ENCODE peak calls at places on chromosomes 13 and 19, in four cellular contexts. One of them, this sample, is unnamed.

GRCh38 chr13:108963276-108963810 is 333.9 kb downstream of the MYO16 start:
- DNase-seq in colonic mucosa: no peak
- DNase-seq in SK-N-SH: no peak
- DNase-seq in mesendoderm: no peak
- DNase-seq in this sample: no peak

GRCh38 chr19:32779082-32779481 is 59.5 kb downstream of the TDRD12 start:
- DNase-seq in colonic mucosa: no peak
- DNase-seq in SK-N-SH: no peak
- DNase-seq in mesendoderm: no peak
- DNase-seq in this sample: no peak

GRCh38 chr13:35994131-35994966 is 136.8 kb downstream of the DCLK1 start:
- DNase-seq in colonic mucosa: no peak
- DNase-seq in SK-N-SH: no peak
- DNase-seq in mesendoderm: peak; percentile 5
- DNase-seq in this sample: no peak

GRCh38 chr13:38530492-38530891 is 156.4 kb upstream of the FREM2 start:
- DNase-seq in colonic mucosa: no peak
- DNase-seq in SK-N-SH: peak; percentile 6
- DNase-seq in mesendoderm: no peak
- DNase-seq in this sample: no peak

GRCh38 chr13:33494596-33495214 is 209.2 kb upstream of the STARD13 start:
- DNase-seq in colonic mucosa: no peak
- DNase-seq in SK-N-SH: no peak
- DNase-seq in mesendoderm: peak; percentile 86
- DNase-seq in this sample: no peak

GRCh38 chr13:40983269-40983668 is 35.8 kb downstream of the ELF1 start:
- DNase-seq in colonic mucosa: no peak
- DNase-seq in SK-N-SH: no peak
- DNase-seq in mesendoderm: no peak
- DNase-seq in this sample: no peak

GRCh38 chr13:34751492-34751891 is 190.6 kb upstream of the NBEA start:
- DNase-seq in colonic mucosa: no peak
- DNase-seq in SK-N-SH: no peak
- DNase-seq in mesendoderm: peak; percentile 43
- DNase-seq in this sample: no peak

GRCh38 chr13:73767747-73768315 is 366.4 kb downstream of the KLF12 start:
- DNase-seq in colonic mucosa: peak; percentile 44
- DNase-seq in SK-N-SH: peak; percentile 22
- DNase-seq in mesendoderm: peak; percentile 74
- DNase-seq in this sample: no peak

GRCh38 chr13:90362718-90363117 is 984.8 kb upstream of the MIR17HG start:
- DNase-seq in colonic mucosa: no peak
- DNase-seq in SK-N-SH: no peak
- DNase-seq in mesendoderm: no peak
- DNase-seq in this sample: no peak

GRCh38 chr13:56861472-56861871 is 279.2 kb upstream of the PRR20A start:
- DNase-seq in colonic mucosa: no peak
- DNase-seq in SK-N-SH: no peak
- DNase-seq in mesendoderm: peak; percentile 57
- DNase-seq in this sample: no peak

GRCh38 chr19:50432221-50432626 is 468 bp upstream of the MYBPC2 start:
- DNase-seq in colonic mucosa: no peak
- DNase-seq in SK-N-SH: no peak
- DNase-seq in mesendoderm: peak; percentile 46
- DNase-seq in this sample: no peak

GRCh38 chr13:29543230-29544215 is 52.0 kb downstream of the SLC7A1 start:
- DNase-seq in colonic mucosa: peak; percentile 29
- DNase-seq in SK-N-SH: no peak
- DNase-seq in mesendoderm: peak; percentile 93
- DNase-seq in this sample: no peak

GRCh38 chr13:79525051-79525450 is 44.1 kb downstream of the NDFIP2 start:
- DNase-seq in colonic mucosa: no peak
- DNase-seq in SK-N-SH: no peak
- DNase-seq in mesendoderm: no peak
- DNase-seq in this sample: no peak

GRCh38 chr19:29625316-29625715 is 19.2 kb downstream of the POP4 start:
- DNase-seq in colonic mucosa: no peak
- DNase-seq in SK-N-SH: no peak
- DNase-seq in mesendoderm: no peak
- DNase-seq in this sample: no peak

GRCh38 chr19:6071103-6071485 is 39.2 kb downstream of the RFX2 start:
- DNase-seq in colonic mucosa: peak; percentile 17
- DNase-seq in SK-N-SH: no peak
- DNase-seq in mesendoderm: no peak
- DNase-seq in this sample: no peak

GRCh38 chr13:35475960-35476943 is at the start of gene MAB21L1:
- DNase-seq in colonic mucosa: peak; percentile 25
- DNase-seq in SK-N-SH: peak; percentile 90
- DNase-seq in mesendoderm: peak; percentile 59
- DNase-seq in this sample: peak; percentile 50

GRCh38 chr13:44107357-44108121 is 227.8 kb downstream of the LACC1 start:
- DNase-seq in colonic mucosa: peak; percentile 30
- DNase-seq in SK-N-SH: no peak
- DNase-seq in mesendoderm: no peak
- DNase-seq in this sample: no peak

GRCh38 chr19:7336321-7336973 is 12.3 kb upstream of the ARHGEF18 start:
- DNase-seq in colonic mucosa: no peak
- DNase-seq in SK-N-SH: no peak
- DNase-seq in mesendoderm: no peak
- DNase-seq in this sample: no peak

GRCh38 chr13:60538566-60538965 is 141.5 kb downstream of the TDRD3 start:
- DNase-seq in colonic mucosa: no peak
- DNase-seq in SK-N-SH: no peak
- DNase-seq in mesendoderm: peak; percentile 5
- DNase-seq in this sample: no peak

GRCh38 chr19:1039646-1040475 is at the start of gene ABCA7:
- DNase-seq in colonic mucosa: peak; percentile 99
- DNase-seq in SK-N-SH: peak; percentile 98
- DNase-seq in mesendoderm: peak; percentile 99
- DNase-seq in this sample: peak; percentile 99

GRCh38 chr19:1038995-1039645 is 787 bp upstream of the ABCA7 start:
- DNase-seq in colonic mucosa: no peak
- DNase-seq in SK-N-SH: no peak
- DNase-seq in mesendoderm: no peak
- DNase-seq in this sample: no peak

GRCh38 chr19:1037553-1038115 is 2.3 kb upstream of the ABCA7 start:
- DNase-seq in colonic mucosa: no peak
- DNase-seq in SK-N-SH: no peak
- DNase-seq in mesendoderm: no peak
- DNase-seq in this sample: peak; percentile 75

GRCh38 chr19:1032264-1032867 is 6.0 kb downstream of the CNN2 start:
- DNase-seq in colonic mucosa: no peak
- DNase-seq in SK-N-SH: no peak
- DNase-seq in mesendoderm: no peak
- DNase-seq in this sample: no peak

GRCh38 chr19:1035998-1036621 is 3.8 kb upstream of the ABCA7 start:
- DNase-seq in colonic mucosa: no peak
- DNase-seq in SK-N-SH: no peak
- DNase-seq in mesendoderm: peak; percentile 53
- DNase-seq in this sample: peak; percentile 80
- H3K9ac ChIP-seq in colonic mucosa: no peak overlapping the region
- H3K9ac ChIP-seq in SK-N-SH: no peak overlapping the region
- H3K9ac ChIP-seq in mesendoderm: no peak overlapping the region
- H3K9ac ChIP-seq in this sample: no peak overlapping the region

GRCh38 chr13:48644141-48644540 is 9.6 kb upstream of the CYSLTR2 start:
- DNase-seq in colonic mucosa: no peak
- DNase-seq in SK-N-SH: no peak
- DNase-seq in mesendoderm: peak; percentile 52
- DNase-seq in this sample: no peak

GRCh38 chr13:48645845-48646244 is 7.9 kb upstream of the CYSLTR2 start:
- DNase-seq in colonic mucosa: no peak
- DNase-seq in SK-N-SH: no peak
- DNase-seq in mesendoderm: peak; percentile 73
- DNase-seq in this sample: no peak

GRCh38 chr13:48646791-48647190 is 6.9 kb upstream of the CYSLTR2 start:
- DNase-seq in colonic mucosa: no peak
- DNase-seq in SK-N-SH: no peak
- DNase-seq in mesendoderm: no peak
- DNase-seq in this sample: no peak

GRCh38 chr13:48643159-48643558 is 10.6 kb upstream of the CYSLTR2 start:
- DNase-seq in colonic mucosa: no peak
- DNase-seq in SK-N-SH: no peak
- DNase-seq in mesendoderm: no peak
- DNase-seq in this sample: no peak

DNA sequence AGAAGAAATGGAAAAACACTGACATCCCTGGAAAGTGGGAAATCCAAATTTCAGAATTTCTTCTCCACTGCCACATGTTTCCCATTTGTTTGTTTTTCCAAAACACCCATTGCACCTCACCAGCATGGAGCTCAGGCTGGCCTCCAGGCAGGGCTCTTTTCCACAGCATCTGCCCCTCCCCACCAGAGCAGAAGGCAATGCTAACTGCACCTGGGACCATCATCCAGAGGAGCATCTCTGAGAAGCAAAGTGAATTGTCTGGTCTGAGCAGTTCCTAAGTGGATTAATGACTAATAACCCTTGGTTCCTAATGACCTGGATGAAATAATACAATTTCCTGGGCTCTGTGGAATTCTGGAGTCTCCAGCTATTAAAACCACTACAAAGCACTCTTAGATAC is 8.8 kb upstream of the CYSLTR2 start:
- DNase-seq in colonic mucosa: no peak
- DNase-seq in SK-N-SH: no peak
- DNase-seq in mesendoderm: no peak
- DNase-seq in this sample: no peak
- H3K9ac ChIP-seq in colonic mucosa: no peak overlapping the region
- H3K9ac ChIP-seq in SK-N-SH: no peak overlapping the region
- H3K9ac ChIP-seq in mesendoderm: no peak overlapping the region
- H3K9ac ChIP-seq in this sample: no peak overlapping the region

GRCh38 chr19:54369082-54369691 is 4.5 kb upstream of the LAIR1 start:
- DNase-seq in colonic mucosa: no peak
- DNase-seq in SK-N-SH: no peak
- DNase-seq in mesendoderm: no peak
- DNase-seq in this sample: no peak
- H3K9ac ChIP-seq in colonic mucosa: no peak overlapping the region
- H3K9ac ChIP-seq in SK-N-SH: no peak overlapping the region
- H3K9ac ChIP-seq in mesendoderm: no peak overlapping the region
- H3K9ac ChIP-seq in this sample: no peak overlapping the region

DNA sequence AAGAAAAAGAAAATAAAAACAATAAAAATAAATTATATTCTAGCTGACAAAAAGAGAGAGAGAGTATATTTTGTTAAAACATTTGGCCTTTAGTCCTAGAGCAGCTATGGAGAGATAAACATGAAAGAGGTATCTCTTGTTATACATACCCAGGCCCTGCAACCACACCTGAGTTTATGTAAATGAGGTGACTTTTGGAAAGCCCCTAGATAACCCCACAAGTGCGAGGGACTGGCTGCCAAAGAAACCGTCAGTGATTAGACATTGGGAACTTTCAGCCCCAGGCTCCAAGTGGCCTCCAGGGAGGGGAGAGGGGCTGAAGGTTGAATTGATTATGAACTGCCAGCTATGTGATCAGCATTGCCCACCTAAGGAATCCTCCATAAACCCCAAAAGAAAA is 2.1 kb upstream of the NLRP7 start:
- DNase-seq in colonic mucosa: no peak
- DNase-seq in SK-N-SH: no peak
- DNase-seq in mesendoderm: no peak
- DNase-seq in this sample: no peak
- H3K9ac ChIP-seq in colonic mucosa: no peak overlapping the region
- H3K9ac ChIP-seq in SK-N-SH: no peak overlapping the region
- H3K9ac ChIP-seq in mesendoderm: no peak overlapping the region
- H3K9ac ChIP-seq in this sample: no peak overlapping the region

GRCh38 chr19:2533072-2533425 is 57.1 kb downstream of the GADD45B start:
- DNase-seq in colonic mucosa: no peak
- DNase-seq in SK-N-SH: no peak
- DNase-seq in mesendoderm: no peak
- DNase-seq in this sample: no peak
- H3K9ac ChIP-seq in colonic mucosa: no peak overlapping the region
- H3K9ac ChIP-seq in SK-N-SH: no peak overlapping the region
- H3K9ac ChIP-seq in mesendoderm: no peak overlapping the region
- H3K9ac ChIP-seq in this sample: no peak overlapping the region

GRCh38 chr13:48798180-48798579 is 144.5 kb downstream of the CYSLTR2 start:
- DNase-seq in colonic mucosa: no peak
- DNase-seq in SK-N-SH: no peak
- DNase-seq in mesendoderm: no peak
- DNase-seq in this sample: no peak

GRCh38 chr13:48797127-48797526 is 143.4 kb downstream of the CYSLTR2 start:
- DNase-seq in colonic mucosa: no peak
- DNase-seq in SK-N-SH: no peak
- DNase-seq in mesendoderm: no peak
- DNase-seq in this sample: no peak

GRCh38 chr13:48804836-48805601 is 151.3 kb downstream of the CYSLTR2 start:
- DNase-seq in colonic mucosa: no peak
- DNase-seq in SK-N-SH: no peak
- DNase-seq in mesendoderm: no peak
- DNase-seq in this sample: no peak

GRCh38 chr13:48797761-48798160 is 144.0 kb downstream of the CYSLTR2 start:
- DNase-seq in colonic mucosa: no peak
- DNase-seq in SK-N-SH: no peak
- DNase-seq in mesendoderm: no peak
- DNase-seq in this sample: no peak

DNA sequence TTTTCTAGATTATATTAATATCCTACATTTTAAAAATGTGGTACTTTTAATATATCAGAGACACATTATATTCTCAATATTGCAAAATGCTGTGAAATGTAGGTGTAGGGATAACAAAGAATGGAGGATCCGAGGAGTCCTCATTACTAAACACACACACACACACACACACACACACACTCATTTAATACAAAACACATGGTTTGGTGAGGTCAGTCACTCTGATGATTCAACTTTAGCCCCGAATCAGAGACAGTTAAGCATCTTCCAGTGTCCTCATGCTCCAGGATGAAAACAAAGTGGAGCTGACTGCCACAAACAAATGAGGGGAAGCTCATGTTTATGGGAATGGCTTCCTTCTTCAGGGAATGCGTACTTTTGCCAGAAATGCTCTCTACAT is 147.5 kb downstream of the CYSLTR2 start:
- DNase-seq in colonic mucosa: no peak
- DNase-seq in SK-N-SH: peak; percentile 28
- DNase-seq in mesendoderm: no peak
- DNase-seq in this sample: no peak
- H3K9ac ChIP-seq in colonic mucosa: no peak overlapping the region
- H3K9ac ChIP-seq in SK-N-SH: no peak overlapping the region
- H3K9ac ChIP-seq in mesendoderm: no peak overlapping the region
- H3K9ac ChIP-seq in this sample: no peak overlapping the region

DNA sequence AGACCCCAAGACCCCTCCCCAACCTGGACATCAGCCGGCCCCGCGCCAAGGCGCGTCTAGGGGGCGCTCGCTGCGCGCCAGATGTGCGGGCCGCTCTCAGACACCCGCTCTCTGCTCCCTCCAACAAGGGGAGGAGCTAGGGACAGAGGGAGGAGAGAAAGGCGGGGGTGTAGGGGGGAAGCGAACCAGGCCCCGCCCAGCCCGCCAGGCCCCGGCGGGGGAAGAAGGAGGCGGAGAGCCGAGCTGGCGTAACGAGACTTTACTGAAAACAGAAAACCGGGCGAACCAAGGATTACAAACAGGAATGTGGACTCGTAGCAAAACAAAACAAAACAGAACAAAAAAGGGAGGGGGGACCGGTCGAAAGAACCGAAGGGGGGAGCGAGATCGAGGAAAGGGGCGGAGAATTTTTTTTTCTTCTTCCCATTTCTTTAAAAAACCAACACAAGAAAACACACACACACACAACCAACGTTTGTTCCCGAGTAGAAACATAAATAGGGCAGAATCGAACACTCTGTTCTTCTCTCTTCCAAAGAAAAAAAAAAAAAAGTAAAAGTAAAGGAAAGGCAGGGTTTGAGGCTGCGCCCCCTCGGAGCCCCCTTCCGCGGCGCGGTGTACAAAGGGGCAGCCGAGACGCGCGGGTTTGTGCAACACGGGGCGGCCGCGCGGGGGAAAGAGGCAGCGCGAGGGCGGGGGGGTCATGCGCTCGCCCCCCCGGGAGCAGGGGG is 1.7 kb downstream of the JUND start:
- DNase-seq in colonic mucosa: peak; percentile 94
- DNase-seq in SK-N-SH: peak; percentile 93
- DNase-seq in mesendoderm: peak; percentile 98
- DNase-seq in this sample: peak; percentile 97
- H3K9ac ChIP-seq in colonic mucosa: peak overlapping the region; percentile 100
- H3K9ac ChIP-seq in SK-N-SH: peak overlapping the region; percentile 98
- H3K9ac ChIP-seq in mesendoderm: peak overlapping the region; percentile 96
- H3K9ac ChIP-seq in this sample: peak overlapping the region; percentile 100